ENCODE peak calls at places on chromosomes 4 and X, in nine cellular contexts. One of them, this sample, is unnamed.

GRCh38 chrX:9515973-9516538 is 51.2 kb downstream of the TBL1X start:
- DNase-seq in stimulated activated naive CD8-positive, alpha-beta T cell treated with anti-CD3 and anti-CD28 coated beads, Interleukin-15, Interleukin-2, amounts not matched to agents 100 U/mL and 50 U/mL, for 24 hours: no peak
- DNase-seq in NCI-H524: no peak
- DNase-seq in GM04504: no peak
- DNase-seq in amygdala: no peak
- DNase-seq in stimulated activated CD4-positive, alpha-beta T cell treated with anti-CD3 and anti-CD28 coated beads, Interleukin-15, amount 100 ng/mL, for 1 hour: no peak
- DNase-seq in T-helper 2 cell: peak; percentile 66
- DNase-seq in HS-27A: no peak
- DNase-seq in ELF-1: no peak
- DNase-seq in this sample: no peak

GRCh38 chrX:105221374-105221773 is 880 bp upstream of the TEX13A start:
- DNase-seq in stimulated activated naive CD8-positive, alpha-beta T cell treated with anti-CD3 and anti-CD28 coated beads, Interleukin-15, Interleukin-2, amounts not matched to agents 100 U/mL and 50 U/mL, for 24 hours: no peak
- DNase-seq in ELF-1: no peak
- DNase-seq in amygdala: no peak
- DNase-seq in T-helper 2 cell: no peak
- DNase-seq in GM04504: no peak
- DNase-seq in HS-27A: no peak
- DNase-seq in NCI-H524: no peak
- DNase-seq in stimulated activated CD4-positive, alpha-beta T cell treated with anti-CD3 and anti-CD28 coated beads, Interleukin-15, amount 100 ng/mL, for 1 hour: no peak
- DNase-seq in this sample: no peak

GRCh38 chr4:123250843-123251242 is 145.8 kb upstream of the SPRY1 start:
- DNase-seq in amygdala: no peak
- DNase-seq in HS-27A: no peak
- DNase-seq in GM04504: no peak
- DNase-seq in T-helper 2 cell: no peak
- DNase-seq in ELF-1: no peak
- DNase-seq in NCI-H524: no peak
- DNase-seq in stimulated activated naive CD8-positive, alpha-beta T cell treated with anti-CD3 and anti-CD28 coated beads, Interleukin-15, Interleukin-2, amounts not matched to agents 100 U/mL and 50 U/mL, for 24 hours: no peak
- DNase-seq in stimulated activated CD4-positive, alpha-beta T cell treated with anti-CD3 and anti-CD28 coated beads, Interleukin-15, amount 100 ng/mL, for 1 hour: no peak
- DNase-seq in this sample: no peak

GRCh38 chr4:45910511-45910910 is 213.3 kb downstream of the GABRG1 start:
- DNase-seq in stimulated activated naive CD8-positive, alpha-beta T cell treated with anti-CD3 and anti-CD28 coated beads, Interleukin-15, Interleukin-2, amounts not matched to agents 100 U/mL and 50 U/mL, for 24 hours: no peak
- DNase-seq in ELF-1: no peak
- DNase-seq in NCI-H524: peak; percentile 61
- DNase-seq in GM04504: no peak
- DNase-seq in stimulated activated CD4-positive, alpha-beta T cell treated with anti-CD3 and anti-CD28 coated beads, Interleukin-15, amount 100 ng/mL, for 1 hour: no peak
- DNase-seq in T-helper 2 cell: no peak
- DNase-seq in amygdala: no peak
- DNase-seq in HS-27A: no peak
- DNase-seq in this sample: no peak

GRCh38 chr4:20496078-20496477 is 204.2 kb upstream of the PACRGL start:
- DNase-seq in amygdala: no peak
- DNase-seq in GM04504: no peak
- DNase-seq in T-helper 2 cell: no peak
- DNase-seq in NCI-H524: no peak
- DNase-seq in ELF-1: no peak
- DNase-seq in HS-27A: no peak
- DNase-seq in stimulated activated CD4-positive, alpha-beta T cell treated with anti-CD3 and anti-CD28 coated beads, Interleukin-15, amount 100 ng/mL, for 1 hour: no peak
- DNase-seq in stimulated activated naive CD8-positive, alpha-beta T cell treated with anti-CD3 and anti-CD28 coated beads, Interleukin-15, Interleukin-2, amounts not matched to agents 100 U/mL and 50 U/mL, for 24 hours: no peak
- DNase-seq in this sample: no peak

GRCh38 chr4:105767579-105767978 is 59.0 kb downstream of the GSTCD start:
- DNase-seq in NCI-H524: no peak
- DNase-seq in T-helper 2 cell: no peak
- DNase-seq in ELF-1: peak; percentile 39
- DNase-seq in stimulated activated naive CD8-positive, alpha-beta T cell treated with anti-CD3 and anti-CD28 coated beads, Interleukin-15, Interleukin-2, amounts not matched to agents 100 U/mL and 50 U/mL, for 24 hours: no peak
- DNase-seq in HS-27A: no peak
- DNase-seq in amygdala: no peak
- DNase-seq in stimulated activated CD4-positive, alpha-beta T cell treated with anti-CD3 and anti-CD28 coated beads, Interleukin-15, amount 100 ng/mL, for 1 hour: no peak
- DNase-seq in GM04504: no peak
- DNase-seq in this sample: no peak

GRCh38 chr4:2142630-2143427 is 83.7 kb downstream of the NAT8L start:
- DNase-seq in amygdala: peak; percentile 40
- DNase-seq in ELF-1: no peak
- DNase-seq in NCI-H524: no peak
- DNase-seq in GM04504: no peak
- DNase-seq in T-helper 2 cell: no peak
- DNase-seq in HS-27A: no peak
- DNase-seq in stimulated activated naive CD8-positive, alpha-beta T cell treated with anti-CD3 and anti-CD28 coated beads, Interleukin-15, Interleukin-2, amounts not matched to agents 100 U/mL and 50 U/mL, for 24 hours: no peak
- DNase-seq in stimulated activated CD4-positive, alpha-beta T cell treated with anti-CD3 and anti-CD28 coated beads, Interleukin-15, amount 100 ng/mL, for 1 hour: no peak
- DNase-seq in this sample: no peak

GRCh38 chr4:184416913-184417734 is 57.2 kb downstream of the IRF2 start:
- DNase-seq in ELF-1: no peak
- DNase-seq in HS-27A: no peak
- DNase-seq in NCI-H524: no peak
- DNase-seq in amygdala: no peak
- DNase-seq in stimulated activated naive CD8-positive, alpha-beta T cell treated with anti-CD3 and anti-CD28 coated beads, Interleukin-15, Interleukin-2, amounts not matched to agents 100 U/mL and 50 U/mL, for 24 hours: peak; percentile 45
- DNase-seq in GM04504: no peak
- DNase-seq in stimulated activated CD4-positive, alpha-beta T cell treated with anti-CD3 and anti-CD28 coated beads, Interleukin-15, amount 100 ng/mL, for 1 hour: no peak
- DNase-seq in T-helper 2 cell: peak; percentile 93
- DNase-seq in this sample: no peak

GRCh38 chrX:41923925-41924693 is 755 bp upstream of the CASK start:
- DNase-seq in amygdala: peak; percentile 12
- DNase-seq in T-helper 2 cell: peak; percentile 74
- DNase-seq in stimulated activated CD4-positive, alpha-beta T cell treated with anti-CD3 and anti-CD28 coated beads, Interleukin-15, amount 100 ng/mL, for 1 hour: no peak
- DNase-seq in HS-27A: no peak
- DNase-seq in NCI-H524: peak; percentile 27
- DNase-seq in ELF-1: peak; percentile 45
- DNase-seq in stimulated activated naive CD8-positive, alpha-beta T cell treated with anti-CD3 and anti-CD28 coated beads, Interleukin-15, Interleukin-2, amounts not matched to agents 100 U/mL and 50 U/mL, for 24 hours: peak; percentile 22
- DNase-seq in GM04504: no peak
- DNase-seq in this sample: no peak

GRCh38 chrX:66676990-66677389 is 38.1 kb upstream of the EDA2R start:
- DNase-seq in HS-27A: no peak
- DNase-seq in amygdala: no peak
- DNase-seq in stimulated activated naive CD8-positive, alpha-beta T cell treated with anti-CD3 and anti-CD28 coated beads, Interleukin-15, Interleukin-2, amounts not matched to agents 100 U/mL and 50 U/mL, for 24 hours: no peak
- DNase-seq in ELF-1: no peak
- DNase-seq in T-helper 2 cell: no peak
- DNase-seq in stimulated activated CD4-positive, alpha-beta T cell treated with anti-CD3 and anti-CD28 coated beads, Interleukin-15, amount 100 ng/mL, for 1 hour: no peak
- DNase-seq in GM04504: peak; percentile 73
- DNase-seq in NCI-H524: no peak
- DNase-seq in this sample: peak; percentile 63

GRCh38 chrX:124194209-124194608 is 138.3 kb upstream of the TEX13D start:
- DNase-seq in NCI-H524: no peak
- DNase-seq in stimulated activated CD4-positive, alpha-beta T cell treated with anti-CD3 and anti-CD28 coated beads, Interleukin-15, amount 100 ng/mL, for 1 hour: no peak
- DNase-seq in GM04504: no peak
- DNase-seq in HS-27A: no peak
- DNase-seq in amygdala: no peak
- DNase-seq in ELF-1: peak; percentile 6
- DNase-seq in stimulated activated naive CD8-positive, alpha-beta T cell treated with anti-CD3 and anti-CD28 coated beads, Interleukin-15, Interleukin-2, amounts not matched to agents 100 U/mL and 50 U/mL, for 24 hours: no peak
- DNase-seq in T-helper 2 cell: no peak
- DNase-seq in this sample: no peak

GRCh38 chr4:89134775-89135319 is 23.5 kb downstream of the TIGD2 start:
- DNase-seq in T-helper 2 cell: no peak
- DNase-seq in stimulated activated CD4-positive, alpha-beta T cell treated with anti-CD3 and anti-CD28 coated beads, Interleukin-15, amount 100 ng/mL, for 1 hour: no peak
- DNase-seq in GM04504: peak; percentile 59
- DNase-seq in ELF-1: no peak
- DNase-seq in amygdala: no peak
- DNase-seq in NCI-H524: no peak
- DNase-seq in stimulated activated naive CD8-positive, alpha-beta T cell treated with anti-CD3 and anti-CD28 coated beads, Interleukin-15, Interleukin-2, amounts not matched to agents 100 U/mL and 50 U/mL, for 24 hours: no peak
- DNase-seq in HS-27A: no peak
- DNase-seq in this sample: peak; percentile 62

GRCh38 chr4:2348786-2349185 is 69.7 kb downstream of the ZFYVE28 start:
- DNase-seq in amygdala: no peak
- DNase-seq in HS-27A: no peak
- DNase-seq in stimulated activated CD4-positive, alpha-beta T cell treated with anti-CD3 and anti-CD28 coated beads, Interleukin-15, amount 100 ng/mL, for 1 hour: no peak
- DNase-seq in NCI-H524: no peak
- DNase-seq in T-helper 2 cell: no peak
- DNase-seq in GM04504: no peak
- DNase-seq in stimulated activated naive CD8-positive, alpha-beta T cell treated with anti-CD3 and anti-CD28 coated beads, Interleukin-15, Interleukin-2, amounts not matched to agents 100 U/mL and 50 U/mL, for 24 hours: no peak
- DNase-seq in ELF-1: no peak
- DNase-seq in this sample: no peak

This sample was measured in HS-5.